ENCODE peak calls at places on chromosomes 1 and 21, in eight cellular contexts. C, S, M, U, G, Q, T and B are unnamed samples.

GRCh38 chr1:229230893-229231753 is 39.8 kb upstream of the RAB4A start:
- DNase-seq in C (peak; percentile 36), S (no peak), M (no peak), U (no peak), G (no peak), Q (peak; percentile 27), T (no peak), B (no peak)

GRCh38 chr1:62727656-62728396 is 39.6 kb upstream of the DOCK7 start:
- DNase-seq in C (peak; percentile 67), S (no peak), M (no peak), U (no peak), G (no peak), Q (no peak), T (no peak), B (no peak)

GRCh38 chr1:145545055-145545454 is 62.7 kb upstream of the GPR89A start:
- DNase-seq in C (no peak), S (no peak), M (no peak), U (no peak), G (no peak), Q (no peak), T (no peak), B (no peak)

GRCh38 chr21:35428041-35428400 is 378.9 kb upstream of the RUNX1 start:
- DNase-seq in C (peak; percentile 19), S (no peak), M (no peak), U (no peak), G (no peak), Q (no peak), T (no peak), B (no peak)

GRCh38 chr1:103371234-103371633 is 154.3 kb upstream of the RNPC3 start:
- DNase-seq in C (peak; percentile 86), S (no peak), M (no peak), U (no peak), G (no peak), Q (no peak), T (no peak), B (no peak)

GRCh38 chr1:226350504-226350865 is 41.5 kb upstream of the LIN9 start:
- DNase-seq in C (no peak), S (no peak), M (no peak), U (no peak), G (peak; percentile 39), Q (no peak), T (no peak), B (no peak)

GRCh38 chr21:42233067-42233981 is 14.4 kb downstream of the ABCG1 start:
- DNase-seq in C (no peak), S (peak; percentile 86), M (peak; percentile 84), U (peak; percentile 84), G (peak; percentile 62), Q (no peak), T (no peak), B (peak; percentile 56)

GRCh38 chr1:207393610-207394009 is 60.5 kb upstream of the CR2 start:
- DNase-seq in C (peak; percentile 92), S (peak; percentile 91), M (no peak), U (no peak), G (no peak), Q (peak; percentile 27), T (no peak), B (no peak)

GRCh38 chr1:168513656-168514404 is 30.0 kb downstream of the XCL2 start:
- DNase-seq in C (no peak), S (no peak), M (no peak), U (no peak), G (no peak), Q (no peak), T (no peak), B (no peak)

GRCh38 chr1:228340686-228341449 is 65.8 kb downstream of the TRIM11 start:
- DNase-seq in C (no peak), S (no peak), M (no peak), U (peak; percentile 41), G (no peak), Q (no peak), T (peak; percentile 77), B (peak; percentile 50)

GRCh38 chr1:87154351-87154750 is 174.3 kb upstream of the LMO4 start:
- DNase-seq in C (peak; percentile 38), S (no peak), M (no peak), U (peak; percentile 58), G (no peak), Q (no peak), T (no peak), B (no peak)

GRCh38 chr1:56676571-56677035 is 31.5 kb downstream of the PRKAA2 start:
- DNase-seq in C (peak; percentile 72), S (peak; percentile 31), M (no peak), U (no peak), G (no peak), Q (peak; percentile 91), T (no peak), B (no peak)

GRCh38 chr1:52003877-52004276 is 13.4 kb upstream of the RAB3B start:
- DNase-seq in C (no peak), S (no peak), M (no peak), U (no peak), G (no peak), Q (no peak), T (no peak), B (no peak)

GRCh38 chr1:1088036-1088800 is 14.1 kb upstream of the RNF223 start:
- DNase-seq in C (no peak), S (no peak), M (no peak), U (peak; percentile 43), G (no peak), Q (no peak), T (no peak), B (no peak)

GRCh38 chr1:221105578-221105977 is 226.3 kb downstream of the HLX start:
- DNase-seq in C (no peak), S (no peak), M (no peak), U (no peak), G (no peak), Q (no peak), T (no peak), B (no peak)

GRCh38 chr1:163820748-163821147 is 499.0 kb downstream of the NUF2 start:
- DNase-seq in C (no peak), S (peak; percentile 11), M (no peak), U (no peak), G (no peak), Q (no peak), T (no peak), B (no peak)

GRCh38 chr1:90135306-90135705 is 140.4 kb downstream of the ZNF326 start:
- DNase-seq in C (no peak), S (no peak), M (no peak), U (no peak), G (no peak), Q (no peak), T (no peak), B (no peak)

GRCh38 chr1:90132306-90132705 is 137.4 kb downstream of the ZNF326 start:
- DNase-seq in C (no peak), S (no peak), M (no peak), U (no peak), G (no peak), Q (no peak), T (no peak), B (no peak)

GRCh38 chr1:90127288-90127953 is 132.5 kb downstream of the ZNF326 start:
- DNase-seq in C (peak; percentile 1), S (no peak), M (no peak), U (no peak), G (no peak), Q (no peak), T (no peak), B (no peak)

GRCh38 chr1:90133133-90133532 is 138.2 kb downstream of the ZNF326 start:
- DNase-seq in C (peak; percentile 18), S (peak; percentile 35), M (no peak), U (no peak), G (no peak), Q (no peak), T (no peak), B (no peak)
- TF ChIP-seq CTCF in C (peak; percentile 27), S (peak; percentile 19), M (peak; percentile 54), U (peak; percentile 46), G (peak; percentile 27), Q (peak; percentile 78), T (peak; percentile 31), B (peak; percentile 22)

GRCh38 chr1:31632649-31633048 is 12.0 kb downstream of the PEF1 start:
- DNase-seq in C (no peak), S (no peak), M (no peak), U (no peak), G (no peak), Q (no peak), T (no peak), B (no peak)
- H3K4me1 ChIP-seq in C (peaks cover 4% of the 10 kb centered on the region), S (no peaks in the 10 kb centered on the region), M (peaks cover 98% of the 10 kb centered on the region), U (peaks cover 39% of the 10 kb centered on the region), G (peaks cover 55% of the 10 kb centered on the region), Q (no peaks in the 10 kb centered on the region), T (peaks cover 20% of the 10 kb centered on the region), B (no peaks in the 10 kb centered on the region)

DNA sequence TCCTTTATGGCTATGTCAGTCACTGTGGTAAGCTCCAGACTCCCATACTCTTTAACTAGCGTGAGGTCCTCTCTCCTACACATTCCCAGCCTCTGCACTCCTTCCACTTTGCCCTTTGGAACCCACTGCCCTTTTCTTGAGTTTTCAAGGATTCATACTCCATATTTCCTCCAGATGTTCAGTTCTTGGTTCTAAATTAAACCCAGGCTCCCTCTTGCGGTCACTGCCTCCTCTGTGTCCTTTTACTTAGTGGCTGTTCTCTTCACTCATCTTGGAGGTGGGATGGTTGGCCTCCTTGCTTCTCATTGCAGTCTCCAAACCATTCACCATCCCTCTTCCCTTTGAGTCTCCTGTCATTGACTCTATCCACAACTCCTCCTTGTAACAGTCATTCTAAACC is 208.1 kb downstream of the TGFB2 start:
- DNase-seq in C (no peak), S (no peak), M (no peak), U (no peak), G (no peak), Q (no peak), T (no peak), B (no peak)
- TF ChIP-seq CTCF in C (no peak), S (no peak), M (no peak), U (no peak), G (no peak), Q (peak; percentile 44), T (no peak), B (peak; percentile 3)

GRCh38 chr1:55211909-55212308 is 3.3 kb downstream of the USP24 start:
- DNase-seq in C (no peak), S (no peak), M (no peak), U (no peak), G (no peak), Q (no peak), T (no peak), B (no peak)
- H3K4me1 ChIP-seq in C (peaks cover 12% of the 10 kb centered on the region), S (peaks cover 8% of the 10 kb centered on the region), M (peaks cover 84% of the 10 kb centered on the region), U (peaks cover 64% of the 10 kb centered on the region), G (peaks cover 82% of the 10 kb centered on the region), Q (peaks cover 45% of the 10 kb centered on the region), T (peaks cover 76% of the 10 kb centered on the region), B (peaks cover 28% of the 10 kb centered on the region)

GRCh38 chr1:35702540-35702939 is 16.1 kb downstream of the C1orf216 start:
- DNase-seq in C (no peak), S (no peak), M (no peak), U (no peak), G (no peak), Q (no peak), T (no peak), B (no peak)
- TF ChIP-seq CTCF in C (no peak), S (no peak), M (no peak), U (no peak), G (no peak), Q (no peak), T (no peak), B (no peak)

GRCh38 chr1:13851726-13852125 is 151.7 kb downstream of the PRDM2 start:
- DNase-seq in C (no peak), S (no peak), M (no peak), U (no peak), G (no peak), Q (no peak), T (no peak), B (no peak)
- H3K4me1 ChIP-seq in C (no peaks in the 10 kb centered on the region), S (no peaks in the 10 kb centered on the region), M (no peaks in the 10 kb centered on the region), U (no peaks in the 10 kb centered on the region), G (no peaks in the 10 kb centered on the region), Q (no peaks in the 10 kb centered on the region), T (no peaks in the 10 kb centered on the region), B (no peaks in the 10 kb centered on the region)

GRCh38 chr1:154546264-154547043 is 12.0 kb downstream of the UBE2Q1 start:
- DNase-seq in C (peak; percentile 41), S (peak; percentile 73), M (peak; percentile 37), U (peak; percentile 73), G (peak; percentile 51), Q (no peak), T (peak; percentile 79), B (peak; percentile 58)
- TF ChIP-seq CTCF in C (peak; percentile 82), S (peak; percentile 74), M (peak; percentile 84), U (peak; percentile 84), G (peak; percentile 79), Q (peak; percentile 92), T (peak; percentile 73), B (peak; percentile 83)